ENCODE peak calls at places on chromosomes 1 and 21, in six cellular contexts. Q is nephron progenitor cell; P is iPS-NIHi11; A is stimulated activated CD4-positive, alpha-beta T cell treated with anti-CD3 and anti-CD28 coated beads, Interleukin-4, amount 100 ng/mL, for 48 hours; T is mesothelial cell of epicardium; L is NCI-H1092 treated with DMSO at 0.1 percent for 48 hours. I is an unnamed sample.

GRCh38 chr1:6259491-6260362 is 1.2 kb downstream of the GPR153 start:
- DNase-seq in P (peak), L (no peak), Q (peak), A (peak), T (peak), I (peak)

GRCh38 chr1:30273021-30273325 is 450.4 kb downstream of the MATN1 start:
- DNase-seq in L (no peak), T (no peak), Q (no peak), P (no peak), A (no peak), I (no peak)

GRCh38 chr1:198107041-198107440 is 49.8 kb upstream of the NEK7 start:
- DNase-seq in Q (no peak), T (no peak), A (no peak), L (no peak), P (no peak), I (no peak)

GRCh38 chr1:56797079-56797685 is 22.0 kb downstream of the FYB2 start:
- DNase-seq in P (peak), A (no peak), L (peak), T (no peak), Q (no peak), I (no peak)

GRCh38 chr1:205591522-205592351 is 40.1 kb downstream of the ELK4 start:
- DNase-seq in A (peak), Q (peak), T (peak), P (peak), L (peak), I (peak)

GRCh38 chr21:15121655-15122120 is 56.9 kb upstream of the NRIP1 start:
- DNase-seq in L (peak), A (no peak), Q (no peak), T (no peak), P (peak), I (peak)

GRCh38 chr1:207886227-207886626 is 24.7 kb downstream of the CD34 start:
- DNase-seq in T (no peak), A (no peak), P (no peak), Q (no peak), L (no peak), I (no peak)

GRCh38 chr1:37474697-37475379 is 458 bp downstream of the ZC3H12A start:
- DNase-seq in L (no peak), P (no peak), A (no peak), T (no peak), Q (peak), I (no peak)

GRCh38 chr1:41404308-41404755 is 43.1 kb downstream of the FOXO6 start:
- DNase-seq in T (no peak), L (peak), A (no peak), Q (peak), P (peak), I (peak)

GRCh38 chr1:200079576-200079975 is 52.1 kb downstream of the NR5A2 start:
- DNase-seq in T (no peak), P (no peak), A (no peak), Q (no peak), L (no peak), I (no peak)

GRCh38 chr1:246280551-246280950 is 226.5 kb downstream of the SMYD3 start:
- DNase-seq in L (peak), Q (no peak), T (no peak), P (no peak), A (no peak), I (no peak)

GRCh38 chr1:47436979-47437517 is 796 bp upstream of the FOXD2 start:
- DNase-seq in A (no peak), L (peak), P (no peak), T (no peak), Q (peak), I (no peak)

GRCh38 chr1:99849744-99850457 is at the start of gene AGL:
- DNase-seq in P (peak), L (peak), A (peak), Q (peak), T (peak), I (peak)

GRCh38 chr1:20153000-20153418 is 13.9 kb downstream of the PLA2G2F start:
- DNase-seq in P (peak), A (no peak), T (no peak), Q (peak), L (no peak), I (peak)

GRCh38 chr1:15425961-15426360 is 12.3 kb upstream of the CTRC start:
- DNase-seq in A (no peak), Q (no peak), P (no peak), L (no peak), T (no peak), I (no peak)

GRCh38 chr1:101816262-101816661 is 180.5 kb downstream of the OLFM3 start:
- DNase-seq in T (no peak), P (no peak), Q (no peak), A (no peak), L (no peak), I (no peak)

GRCh38 chr1:232123775-232124659 is 497.4 kb downstream of the DISC1 start:
- DNase-seq in T (no peak), A (no peak), L (no peak), P (no peak), Q (no peak), I (no peak)

GRCh38 chr1:3955196-3955772 is 55.2 kb upstream of the C1orf174 start:
- DNase-seq in T (no peak), L (no peak), A (no peak), P (no peak), Q (no peak), I (no peak)

GRCh38 chr21:31654340-31654739 is 5.2 kb upstream of the SOD1 start:
- DNase-seq in P (no peak), Q (no peak), T (no peak), L (no peak), A (no peak), I (no peak)

GRCh38 chr1:6460349-6461236 is 5.4 kb downstream of the TNFRSF25 start:
- DNase-seq in P (peak), T (no peak), L (no peak), Q (no peak), A (peak), I (no peak)

GRCh38 chr1:212366901-212367300 is 47.8 kb downstream of the PACC1 start:
- DNase-seq in T (no peak), Q (no peak), L (no peak), A (no peak), P (no peak), I (no peak)

I was measured in head of caudate nucleus.